ENCODE peak calls at places on chromosomes 5 and 9, in five cellular contexts. One of them, this sample, is unnamed.

GRCh38 chr9:129702563-129702962 is 37.1 kb downstream of the PRRX2 start:
- DNase-seq in fibroblast of pulmonary artery: peak
- DNase-seq in uterus: no peak
- DNase-seq in SK-N-SH: no peak
- DNase-seq in pancreas: no peak
- DNase-seq in this sample: no peak

GRCh38 chr5:998276-998974 is 10.2 kb upstream of the NKD2 start:
- DNase-seq in fibroblast of pulmonary artery: no peak
- DNase-seq in uterus: peak
- DNase-seq in SK-N-SH: no peak
- DNase-seq in pancreas: peak
- DNase-seq in this sample: no peak

GRCh38 chr5:171300358-171300757 is 8.7 kb upstream of the TLX3 start:
- DNase-seq in fibroblast of pulmonary artery: no peak
- DNase-seq in uterus: no peak
- DNase-seq in SK-N-SH: no peak
- DNase-seq in pancreas: no peak
- DNase-seq in this sample: no peak

GRCh38 chr5:52800394-52801213 is 12.9 kb downstream of the ITGA1 start:
- DNase-seq in fibroblast of pulmonary artery: peak
- DNase-seq in uterus: peak
- DNase-seq in SK-N-SH: peak
- DNase-seq in pancreas: peak
- DNase-seq in this sample: peak

GRCh38 chr5:369151-369939 is 47.8 kb downstream of the AHRR start:
- DNase-seq in fibroblast of pulmonary artery: no peak
- DNase-seq in uterus: no peak
- DNase-seq in SK-N-SH: no peak
- DNase-seq in pancreas: no peak
- DNase-seq in this sample: no peak

GRCh38 chr5:177476531-177477233 is 3.2 kb upstream of the DBN1 start:
- DNase-seq in fibroblast of pulmonary artery: peak
- DNase-seq in uterus: peak
- DNase-seq in SK-N-SH: no peak
- DNase-seq in pancreas: no peak
- DNase-seq in this sample: no peak

GRCh38 chr5:108382784-108383358 is 973 bp upstream of the FBXL17 start:
- DNase-seq in fibroblast of pulmonary artery: no peak
- DNase-seq in uterus: no peak
- DNase-seq in SK-N-SH: peak
- DNase-seq in pancreas: no peak
- DNase-seq in this sample: peak

GRCh38 chr5:1244976-1245375 is 19.8 kb downstream of the SLC6A18 start:
- DNase-seq in fibroblast of pulmonary artery: no peak
- DNase-seq in uterus: no peak
- DNase-seq in SK-N-SH: peak
- DNase-seq in pancreas: no peak
- DNase-seq in this sample: no peak

GRCh38 chr5:72129730-72130129 is 22.5 kb downstream of the MAP1B start:
- DNase-seq in fibroblast of pulmonary artery: no peak
- DNase-seq in uterus: no peak
- DNase-seq in SK-N-SH: no peak
- DNase-seq in pancreas: no peak
- DNase-seq in this sample: no peak

GRCh38 chr5:138784590-138784989 is 31.4 kb downstream of the CTNNA1 start:
- DNase-seq in fibroblast of pulmonary artery: peak
- DNase-seq in uterus: no peak
- DNase-seq in SK-N-SH: no peak
- DNase-seq in pancreas: no peak
- DNase-seq in this sample: no peak

GRCh38 chr5:66440202-66440680 is 156.0 kb upstream of the MAST4 start:
- DNase-seq in fibroblast of pulmonary artery: peak
- DNase-seq in uterus: peak
- DNase-seq in SK-N-SH: no peak
- DNase-seq in pancreas: no peak
- DNase-seq in this sample: peak

GRCh38 chr9:34463901-34464232 is 5.3 kb downstream of the DNAI1 start:
- DNase-seq in fibroblast of pulmonary artery: no peak
- DNase-seq in uterus: no peak
- DNase-seq in SK-N-SH: no peak
- DNase-seq in pancreas: no peak
- DNase-seq in this sample: no peak

GRCh38 chr5:172180936-172181335 is 7.1 kb downstream of the STK10 start:
- DNase-seq in fibroblast of pulmonary artery: no peak
- DNase-seq in uterus: no peak
- DNase-seq in SK-N-SH: no peak
- DNase-seq in pancreas: no peak
- DNase-seq in this sample: no peak

GRCh38 chr9:109050444-109050843 is 37.1 kb upstream of the CTNNAL1 start:
- DNase-seq in fibroblast of pulmonary artery: no peak
- DNase-seq in uterus: no peak
- DNase-seq in SK-N-SH: no peak
- DNase-seq in pancreas: no peak
- DNase-seq in this sample: no peak

GRCh38 chr5:87242242-87242641 is 25.4 kb upstream of the RASA1 start:
- DNase-seq in fibroblast of pulmonary artery: no peak
- DNase-seq in uterus: no peak
- DNase-seq in SK-N-SH: no peak
- DNase-seq in pancreas: no peak
- DNase-seq in this sample: no peak

GRCh38 chr5:140293091-140293996 is 9.6 kb downstream of the PFDN1 start:
- DNase-seq in fibroblast of pulmonary artery: peak
- DNase-seq in uterus: no peak
- DNase-seq in SK-N-SH: no peak
- DNase-seq in pancreas: no peak
- DNase-seq in this sample: no peak

GRCh38 chr9:31347082-31347617 is 1037.3 kb upstream of the ACO1 start:
- DNase-seq in fibroblast of pulmonary artery: peak
- DNase-seq in uterus: no peak
- DNase-seq in SK-N-SH: no peak
- DNase-seq in pancreas: no peak
- DNase-seq in this sample: peak

GRCh38 chr5:78757269-78758053 is 108.9 kb upstream of the LHFPL2 start:
- DNase-seq in fibroblast of pulmonary artery: peak
- DNase-seq in uterus: no peak
- DNase-seq in SK-N-SH: no peak
- DNase-seq in pancreas: no peak
- DNase-seq in this sample: no peak

GRCh38 chr5:34914671-34915138 is 599 bp downstream of the RAD1 start:
- DNase-seq in fibroblast of pulmonary artery: peak
- DNase-seq in uterus: peak
- DNase-seq in SK-N-SH: no peak
- DNase-seq in pancreas: peak
- DNase-seq in this sample: no peak

GRCh38 chr5:117760114-117760513 is 1185.5 kb upstream of the SEMA6A start:
- DNase-seq in fibroblast of pulmonary artery: no peak
- DNase-seq in uterus: no peak
- DNase-seq in SK-N-SH: no peak
- DNase-seq in pancreas: no peak
- DNase-seq in this sample: no peak

GRCh38 chr9:33840381-33840780 is 23.4 kb downstream of the UBE2R2 start:
- DNase-seq in fibroblast of pulmonary artery: no peak
- DNase-seq in uterus: no peak
- DNase-seq in SK-N-SH: no peak
- DNase-seq in pancreas: no peak
- DNase-seq in this sample: no peak

GRCh38 chr5:172353271-172353807 is 69.8 kb upstream of the UBTD2 start:
- DNase-seq in fibroblast of pulmonary artery: no peak
- DNase-seq in uterus: no peak
- DNase-seq in SK-N-SH: no peak
- DNase-seq in pancreas: no peak
- DNase-seq in this sample: no peak

GRCh38 chr9:10566853-10567252 is 45.9 kb downstream of the PTPRD start:
- DNase-seq in fibroblast of pulmonary artery: no peak
- DNase-seq in uterus: no peak
- DNase-seq in SK-N-SH: no peak
- DNase-seq in pancreas: no peak
- DNase-seq in this sample: no peak

GRCh38 chr9:136974834-136975535 is 2.3 kb upstream of the PTGDS start:
- DNase-seq in fibroblast of pulmonary artery: no peak
- DNase-seq in uterus: no peak
- DNase-seq in SK-N-SH: no peak
- DNase-seq in pancreas: no peak
- DNase-seq in this sample: no peak

GRCh38 chr5:16461782-16462181 is 3.8 kb downstream of the ZNF622 start:
- DNase-seq in fibroblast of pulmonary artery: peak
- DNase-seq in uterus: no peak
- DNase-seq in SK-N-SH: no peak
- DNase-seq in pancreas: no peak
- DNase-seq in this sample: no peak

GRCh38 chr5:134975843-134976242 is 8.1 kb downstream of the CATSPER3 start:
- DNase-seq in fibroblast of pulmonary artery: no peak
- DNase-seq in uterus: no peak
- DNase-seq in SK-N-SH: no peak
- DNase-seq in pancreas: no peak
- DNase-seq in this sample: no peak

GRCh38 chr9:81693639-81694378 is 4.5 kb upstream of the TLE1 start:
- DNase-seq in fibroblast of pulmonary artery: no peak
- DNase-seq in uterus: no peak
- DNase-seq in SK-N-SH: peak
- DNase-seq in pancreas: no peak
- DNase-seq in this sample: no peak

GRCh38 chr9:21455320-21455719 is 15.1 kb downstream of the IFNA1 start:
- DNase-seq in fibroblast of pulmonary artery: peak
- DNase-seq in uterus: no peak
- DNase-seq in SK-N-SH: peak
- DNase-seq in pancreas: no peak
- DNase-seq in this sample: peak

GRCh38 chr5:2030131-2030530 is 147.4 kb upstream of the IRX4 start:
- DNase-seq in fibroblast of pulmonary artery: no peak
- DNase-seq in uterus: no peak
- DNase-seq in SK-N-SH: no peak
- DNase-seq in pancreas: no peak
- DNase-seq in this sample: no peak

GRCh38 chr5:86879086-86879485 is 261.3 kb downstream of the COX7C start:
- DNase-seq in fibroblast of pulmonary artery: no peak
- DNase-seq in uterus: no peak
- DNase-seq in SK-N-SH: no peak
- DNase-seq in pancreas: no peak
- DNase-seq in this sample: no peak

GRCh38 chr9:89802809-89803355 is 198.1 kb downstream of the GADD45G start:
- DNase-seq in fibroblast of pulmonary artery: peak
- DNase-seq in uterus: peak
- DNase-seq in SK-N-SH: peak
- DNase-seq in pancreas: no peak
- DNase-seq in this sample: no peak

GRCh38 chr5:168350315-168350714 is 58.9 kb downstream of the WWC1 start:
- DNase-seq in fibroblast of pulmonary artery: no peak
- DNase-seq in uterus: no peak
- DNase-seq in SK-N-SH: no peak
- DNase-seq in pancreas: no peak
- DNase-seq in this sample: no peak

GRCh38 chr5:33852327-33852726 is 39.5 kb downstream of the ADAMTS12 start:
- DNase-seq in fibroblast of pulmonary artery: peak
- DNase-seq in uterus: no peak
- DNase-seq in SK-N-SH: no peak
- DNase-seq in pancreas: no peak
- DNase-seq in this sample: no peak

GRCh38 chr9:104802110-104802509 is 38.2 kb downstream of the NIPSNAP3B start:
- DNase-seq in fibroblast of pulmonary artery: no peak
- DNase-seq in uterus: no peak
- DNase-seq in SK-N-SH: no peak
- DNase-seq in pancreas: no peak
- DNase-seq in this sample: no peak

GRCh38 chr9:75197521-75197920 is 109.2 kb downstream of the OSTF1 start:
- DNase-seq in fibroblast of pulmonary artery: peak
- DNase-seq in uterus: no peak
- DNase-seq in SK-N-SH: no peak
- DNase-seq in pancreas: no peak
- DNase-seq in this sample: no peak

GRCh38 chr9:77498891-77499290 is 149.2 kb downstream of the GNA14 start:
- DNase-seq in fibroblast of pulmonary artery: peak
- DNase-seq in uterus: no peak
- DNase-seq in SK-N-SH: no peak
- DNase-seq in pancreas: no peak
- DNase-seq in this sample: no peak
- TF ChIP-seq CTCF in fibroblast of pulmonary artery: no peak
- TF ChIP-seq CTCF in uterus: no peak
- TF ChIP-seq CTCF in SK-N-SH: no peak
- TF ChIP-seq CTCF in pancreas: no peak
- TF ChIP-seq CTCF in this sample: no peak

DNA sequence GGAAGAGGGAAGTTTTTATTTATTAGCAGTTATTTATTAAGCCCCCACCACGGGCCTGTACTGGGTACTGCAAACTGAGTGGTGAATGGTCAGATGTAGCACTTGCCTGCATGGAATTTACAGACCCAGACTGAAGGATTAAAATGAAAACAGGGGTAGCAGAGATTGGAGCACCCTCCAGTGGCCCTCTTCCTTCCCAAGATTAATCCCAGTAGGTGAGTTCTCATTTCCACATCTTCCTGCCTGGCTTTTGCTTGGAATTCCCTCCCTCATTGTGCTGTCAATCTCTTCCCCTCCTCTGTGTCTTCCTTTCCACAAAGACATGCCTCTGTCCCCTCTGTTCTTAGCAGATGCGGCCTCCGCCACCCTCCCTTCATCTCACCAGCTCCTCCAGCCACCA is 39.2 kb downstream of the MVB12B start:
- DNase-seq in fibroblast of pulmonary artery: no peak
- DNase-seq in uterus: no peak
- DNase-seq in SK-N-SH: no peak
- DNase-seq in pancreas: no peak
- DNase-seq in this sample: no peak
- TF ChIP-seq CTCF in fibroblast of pulmonary artery: no peak
- TF ChIP-seq CTCF in uterus: no peak
- TF ChIP-seq CTCF in SK-N-SH: no peak
- TF ChIP-seq CTCF in pancreas: no peak
- TF ChIP-seq CTCF in this sample: no peak

GRCh38 chr5:165617491-165617890 is 2112.1 kb downstream of the MAT2B start:
- DNase-seq in fibroblast of pulmonary artery: no peak
- DNase-seq in uterus: no peak
- DNase-seq in SK-N-SH: no peak
- DNase-seq in pancreas: no peak
- DNase-seq in this sample: no peak

GRCh38 chr5:165620394-165620793 is 2115.0 kb downstream of the MAT2B start:
- DNase-seq in fibroblast of pulmonary artery: peak
- DNase-seq in uterus: no peak
- DNase-seq in SK-N-SH: no peak
- DNase-seq in pancreas: no peak
- DNase-seq in this sample: no peak

GRCh38 chr5:165616550-165617430 is 2111.4 kb downstream of the MAT2B start:
- DNase-seq in fibroblast of pulmonary artery: no peak
- DNase-seq in uterus: no peak
- DNase-seq in SK-N-SH: no peak
- DNase-seq in pancreas: no peak
- DNase-seq in this sample: no peak
- TF ChIP-seq CTCF in fibroblast of pulmonary artery: no peak
- TF ChIP-seq CTCF in uterus: no peak
- TF ChIP-seq CTCF in SK-N-SH: no peak
- TF ChIP-seq CTCF in pancreas: no peak
- TF ChIP-seq CTCF in this sample: no peak

DNA sequence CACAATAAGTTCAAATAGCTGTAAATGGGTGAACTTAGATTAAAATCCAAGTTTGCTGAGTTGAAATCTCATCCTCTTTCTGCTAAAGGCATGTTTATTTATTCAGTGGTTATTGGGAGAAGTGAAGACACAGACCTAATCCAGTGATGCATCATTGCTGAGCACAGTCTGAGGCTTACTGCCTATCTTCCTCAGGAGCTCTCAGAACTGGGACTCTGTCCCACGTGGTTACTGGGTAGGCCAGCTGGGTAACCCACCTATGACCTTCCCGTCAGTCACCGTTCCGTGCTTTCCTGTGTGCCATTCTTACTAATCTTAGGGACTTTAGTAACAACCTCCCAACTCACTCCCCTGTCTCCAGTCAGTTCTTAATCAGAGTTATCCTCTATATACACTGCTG is 226.8 kb upstream of the ATP10B start:
- DNase-seq in fibroblast of pulmonary artery: no peak
- DNase-seq in uterus: no peak
- DNase-seq in SK-N-SH: no peak
- DNase-seq in pancreas: no peak
- DNase-seq in this sample: no peak
- TF ChIP-seq CTCF in fibroblast of pulmonary artery: no peak
- TF ChIP-seq CTCF in uterus: no peak
- TF ChIP-seq CTCF in SK-N-SH: no peak
- TF ChIP-seq CTCF in pancreas: no peak
- TF ChIP-seq CTCF in this sample: no peak

This sample was measured in GM20000.